ENCODE peak calls at places on chromosome 9, in eight cellular contexts. H is mesendoderm; Z is stimulated activated CD8-positive, alpha-beta memory T cell treated with anti-CD3 and anti-CD28 coated beads, Interleukin-15, amount 100 ng/mL, for 24 hours; L is upper lobe of right lung; R is NCI-H2029; P is immature natural killer cell; M is T-helper 1 cell; O is NCI-H1930. G is an unnamed sample.

GRCh38 chr9:115691097-115691496 is 462.5 kb upstream of the PAPPA start:
- DNase-seq in H (no peak), Z (no peak), L (no peak), R (no peak), P (no peak), O (no peak), M (no peak), G (no peak)

GRCh38 chr9:35680331-35681105 is 6.8 kb downstream of the CA9 start:
- DNase-seq in L (no peak), Z (no peak), R (no peak), M (no peak), P (no peak), O (no peak), H (peak; percentile 95), G (no peak)

GRCh38 chr9:87516222-87516930 is 18.7 kb downstream of the DAPK1 start:
- DNase-seq in Z (no peak), P (no peak), R (no peak), M (no peak), O (no peak), L (peak; percentile 80), H (peak; percentile 76), G (peak; percentile 88)

GRCh38 chr9:32404856-32405255 is 20.4 kb downstream of the ACO1 start:
- DNase-seq in H (no peak), Z (no peak), L (no peak), M (no peak), P (no peak), O (no peak), R (peak; percentile 78), G (no peak)

GRCh38 chr9:131337131-131337848 is 47.8 kb downstream of the PLPP7 start:
- DNase-seq in Z (no peak), P (no peak), H (no peak), M (no peak), R (no peak), L (peak; percentile 63), O (no peak), G (peak; percentile 33)

GRCh38 chr9:113164536-113165300 is 13.9 kb downstream of the SLC31A2 start:
- DNase-seq in P (no peak), H (peak; percentile 30), R (no peak), Z (no peak), L (no peak), O (no peak), M (no peak), G (no peak)

GRCh38 chr9:119005162-119005561 is 364.1 kb downstream of the BRINP1 start:
- DNase-seq in H (peak; percentile 74), M (no peak), O (no peak), R (no peak), L (no peak), P (no peak), Z (no peak), G (no peak)

GRCh38 chr9:134960701-134961181 is 43.0 kb upstream of the FCN1 start:
- DNase-seq in P (no peak), L (peak; percentile 40), O (no peak), Z (no peak), M (no peak), H (no peak), R (no peak), G (peak; percentile 59)

GRCh38 chr9:83544002-83544698 is 5.9 kb upstream of the FRMD3 start:
- DNase-seq in O (no peak), R (peak; percentile 84), M (peak; percentile 21), P (no peak), H (peak; percentile 91), L (no peak), Z (no peak), G (no peak)

GRCh38 chr9:113436753-113437515 is 26.4 kb downstream of the C9orf43 start:
- DNase-seq in O (no peak), P (no peak), L (no peak), R (no peak), Z (no peak), M (no peak), H (no peak), G (no peak)

GRCh38 chr9:125436613-125437443 is 175.2 kb downstream of the GAPVD1 start:
- DNase-seq in P (no peak), O (no peak), M (no peak), H (no peak), R (peak; percentile 52), L (peak; percentile 55), Z (no peak), G (peak; percentile 44)

GRCh38 chr9:119026120-119026519 is 343.1 kb downstream of the BRINP1 start:
- DNase-seq in M (no peak), L (no peak), Z (no peak), R (peak; percentile 72), H (peak; percentile 13), P (no peak), O (no peak), G (peak; percentile 45)

GRCh38 chr9:25678147-25678666 is at the start of gene TUSC1:
- DNase-seq in M (peak; percentile 0), L (peak; percentile 93), Z (no peak), R (no peak), H (peak; percentile 57), P (no peak), O (peak; percentile 76), G (peak; percentile 97)

GRCh38 chr9:31135567-31135966 is 1248.9 kb upstream of the ACO1 start:
- DNase-seq in P (no peak), H (no peak), L (no peak), O (no peak), R (no peak), Z (no peak), M (no peak), G (no peak)

GRCh38 chr9:30172206-30172605 is 2212.2 kb upstream of the ACO1 start:
- DNase-seq in P (no peak), O (no peak), L (no peak), M (no peak), R (no peak), H (no peak), Z (no peak), G (no peak)

GRCh38 chr9:132575005-132575609 is 7.3 kb upstream of the BARHL1 start:
- DNase-seq in M (peak; percentile 18), O (peak; percentile 60), H (peak; percentile 85), L (peak; percentile 80), R (peak; percentile 88), Z (no peak), P (peak; percentile 52), G (peak; percentile 93)

GRCh38 chr9:128335914-128336313 is 4.4 kb upstream of the SLC27A4 start:
- DNase-seq in H (no peak), Z (no peak), R (no peak), L (no peak), P (no peak), M (no peak), O (no peak), G (no peak)

GRCh38 chr9:113963017-113963620 is 87.0 kb downstream of the ZNF618 start:
- DNase-seq in H (peak; percentile 73), M (peak; percentile 33), L (no peak), Z (no peak), O (peak; percentile 1), R (peak; percentile 22), P (no peak), G (no peak)

GRCh38 chr9:108671156-108671555 is 184.6 kb downstream of the ACTL7B start:
- DNase-seq in R (no peak), O (no peak), L (no peak), P (no peak), Z (no peak), H (peak; percentile 71), M (no peak), G (no peak)

GRCh38 chr9:22454021-22454420 is 7.4 kb downstream of the DMRTA1 start:
- DNase-seq in O (no peak), Z (no peak), L (no peak), R (no peak), P (no peak), M (no peak), H (no peak), G (no peak)

GRCh38 chr9:2155966-2156365 is 140.8 kb downstream of the SMARCA2 start:
- DNase-seq in M (no peak), L (no peak), H (no peak), O (no peak), R (no peak), P (no peak), Z (no peak), G (no peak)

GRCh38 chr9:17614929-17615328 is 36.1 kb downstream of the SH3GL2 start:
- DNase-seq in M (no peak), L (no peak), P (no peak), H (peak; percentile 15), O (no peak), Z (no peak), R (peak; percentile 79), G (no peak)

GRCh38 chr9:137171149-137172063 is at the start of gene TMEM210:
- DNase-seq in M (no peak), R (no peak), H (no peak), O (no peak), Z (no peak), P (no peak), L (no peak), G (no peak)

GRCh38 chr9:120379611-120380010 is 200.4 kb downstream of the CDK5RAP2 start:
- DNase-seq in R (no peak), P (no peak), Z (no peak), L (no peak), M (no peak), O (no peak), H (no peak), G (no peak)

GRCh38 chr9:108103294-108103693 is 613.7 kb upstream of the KLF4 start:
- DNase-seq in Z (no peak), O (no peak), H (no peak), M (no peak), L (no peak), R (no peak), P (no peak), G (no peak)

GRCh38 chr9:71620806-71621205 is 147.5 kb downstream of the CEMIP2 start:
- DNase-seq in H (no peak), R (no peak), P (no peak), L (no peak), Z (no peak), O (no peak), M (no peak), G (no peak)

GRCh38 chr9:631596-631995 is 209.9 kb upstream of the DMRT1 start:
- DNase-seq in L (no peak), R (no peak), P (no peak), Z (no peak), O (no peak), M (peak; percentile 7), H (no peak), G (no peak)

GRCh38 chr9:99593621-99594020 is 228.1 kb upstream of the NR4A3 start:
- DNase-seq in M (no peak), R (peak; percentile 47), L (no peak), Z (no peak), P (no peak), O (peak; percentile 17), H (no peak), G (no peak)

GRCh38 chr9:121179930-121180681 is 21.6 kb downstream of the RAB14 start:
- DNase-seq in L (no peak), M (no peak), R (no peak), P (no peak), H (no peak), O (no peak), Z (no peak), G (no peak)

GRCh38 chr9:94611638-94612068 is 18.0 kb upstream of the FBP2 start:
- DNase-seq in Z (no peak), O (no peak), R (no peak), P (peak; percentile 5), H (no peak), L (no peak), M (peak; percentile 20), G (no peak)

GRCh38 chr9:76366275-76366674 is 28.0 kb downstream of the RFK start:
- DNase-seq in M (no peak), P (no peak), H (no peak), O (peak; percentile 6), R (peak; percentile 11), Z (no peak), L (no peak), G (no peak)

GRCh38 chr9:133477992-133478850 is 678 bp downstream of the SLC2A6 start:
- DNase-seq in Z (no peak), M (no peak), R (no peak), O (no peak), H (peak; percentile 73), P (no peak), L (peak; percentile 54), G (peak; percentile 85)

GRCh38 chr9:33459115-33459514 is 11.7 kb upstream of the AQP3 start:
- DNase-seq in H (no peak), M (no peak), Z (no peak), P (no peak), R (no peak), L (no peak), O (no peak), G (no peak)

GRCh38 chr9:117403848-117404247 is 11.0 kb downstream of the ASTN2 start:
- DNase-seq in M (no peak), O (no peak), R (peak; percentile 82), P (no peak), H (peak; percentile 4), L (no peak), Z (no peak), G (no peak)